ENCODE peak calls at places on chromosomes 5 and 9, in five cellular contexts. One of them, this sample, is unnamed.

GRCh38 chr9:93169444-93169843 is 14.5 kb upstream of the WNK2 start:
- DNase-seq in tibial artery: no peak
- DNase-seq in stomach: no peak
- DNase-seq in pancreas: no peak
- DNase-seq in mammary epithelial cell: no peak
- DNase-seq in this sample: no peak

GRCh38 chr5:76704131-76704663 is 11.7 kb upstream of the F2R start:
- DNase-seq in stomach: no peak
- DNase-seq in pancreas: no peak
- DNase-seq in mammary epithelial cell: no peak
- DNase-seq in tibial artery: no peak
- DNase-seq in this sample: peak; percentile 68

GRCh38 chr9:101536938-101537337 is 3.3 kb downstream of the RNF20 start:
- DNase-seq in mammary epithelial cell: peak; percentile 20
- DNase-seq in pancreas: no peak
- DNase-seq in tibial artery: no peak
- DNase-seq in stomach: no peak
- DNase-seq in this sample: peak; percentile 58

GRCh38 chr5:153276151-153276550 is 214.3 kb upstream of the GRIA1 start:
- DNase-seq in tibial artery: no peak
- DNase-seq in pancreas: no peak
- DNase-seq in stomach: no peak
- DNase-seq in mammary epithelial cell: peak; percentile 35
- DNase-seq in this sample: peak; percentile 10

GRCh38 chr9:33460854-33461253 is 12.9 kb downstream of the NOL6 start:
- DNase-seq in pancreas: no peak
- DNase-seq in mammary epithelial cell: no peak
- DNase-seq in tibial artery: no peak
- DNase-seq in stomach: no peak
- DNase-seq in this sample: no peak

GRCh38 chr9:36487482-36488321 is 85.0 kb upstream of the MELK start:
- DNase-seq in pancreas: peak; percentile 95
- DNase-seq in stomach: peak; percentile 93
- DNase-seq in mammary epithelial cell: peak; percentile 87
- DNase-seq in tibial artery: peak; percentile 96
- DNase-seq in this sample: peak; percentile 92

GRCh38 chr9:99947395-99947794 is 40.9 kb downstream of the STX17 start:
- DNase-seq in mammary epithelial cell: no peak
- DNase-seq in stomach: no peak
- DNase-seq in pancreas: no peak
- DNase-seq in tibial artery: no peak
- DNase-seq in this sample: no peak

GRCh38 chr9:2055203-2055658 is 40.1 kb downstream of the SMARCA2 start:
- DNase-seq in mammary epithelial cell: peak; percentile 31
- DNase-seq in tibial artery: no peak
- DNase-seq in pancreas: no peak
- DNase-seq in stomach: no peak
- DNase-seq in this sample: no peak

GRCh38 chr9:121350993-121351561 is 19.0 kb downstream of the STOM start:
- DNase-seq in stomach: peak; percentile 77
- DNase-seq in pancreas: peak; percentile 57
- DNase-seq in tibial artery: peak; percentile 83
- DNase-seq in mammary epithelial cell: peak; percentile 84
- DNase-seq in this sample: no peak

GRCh38 chr5:1507457-1507856 is 16.3 kb downstream of the LPCAT1 start:
- DNase-seq in mammary epithelial cell: no peak
- DNase-seq in stomach: no peak
- DNase-seq in pancreas: peak; percentile 7
- DNase-seq in tibial artery: peak; percentile 56
- DNase-seq in this sample: no peak

GRCh38 chr9:121645003-121645402 is 6.4 kb upstream of the DAB2IP start:
- DNase-seq in tibial artery: no peak
- DNase-seq in mammary epithelial cell: no peak
- DNase-seq in pancreas: peak; percentile 80
- DNase-seq in stomach: peak; percentile 65
- DNase-seq in this sample: no peak

GRCh38 chr9:37917315-37917731 is 13.4 kb upstream of the SLC25A51 start:
- DNase-seq in stomach: no peak
- DNase-seq in mammary epithelial cell: no peak
- DNase-seq in pancreas: no peak
- DNase-seq in tibial artery: peak; percentile 61
- DNase-seq in this sample: no peak

GRCh38 chr9:97638666-97639065 is 5.0 kb downstream of the NCBP1 start:
- DNase-seq in pancreas: no peak
- DNase-seq in tibial artery: no peak
- DNase-seq in mammary epithelial cell: no peak
- DNase-seq in stomach: no peak
- DNase-seq in this sample: no peak
- H3K4me3 ChIP-seq in pancreas: no peak overlapping the region
- H3K4me3 ChIP-seq in tibial artery: no peak overlapping the region
- H3K4me3 ChIP-seq in mammary epithelial cell: no peak overlapping the region
- H3K4me3 ChIP-seq in stomach: no peak overlapping the region
- H3K4me3 ChIP-seq in this sample: no peak overlapping the region

GRCh38 chr5:150510460-150511263 is 2.7 kb downstream of the NDST1 start:
- DNase-seq in tibial artery: no peak
- DNase-seq in mammary epithelial cell: no peak
- DNase-seq in pancreas: no peak
- DNase-seq in stomach: peak; percentile 80
- DNase-seq in this sample: no peak

GRCh38 chr5:150509992-150510391 is 2.1 kb downstream of the NDST1 start:
- DNase-seq in pancreas: no peak
- DNase-seq in tibial artery: no peak
- DNase-seq in mammary epithelial cell: no peak
- DNase-seq in stomach: no peak
- DNase-seq in this sample: no peak

GRCh38 chr5:150507283-150508020 is 479 bp upstream of the NDST1 start:
- DNase-seq in pancreas: no peak
- DNase-seq in tibial artery: no peak
- DNase-seq in stomach: peak; percentile 40
- DNase-seq in mammary epithelial cell: no peak
- DNase-seq in this sample: no peak

GRCh38 chr5:150508021-150508640 is at the start of gene NDST1:
- DNase-seq in pancreas: no peak
- DNase-seq in tibial artery: no peak
- DNase-seq in mammary epithelial cell: no peak
- DNase-seq in stomach: no peak
- DNase-seq in this sample: no peak

GRCh38 chr5:150508828-150509227 is 897 bp downstream of the NDST1 start:
- DNase-seq in stomach: no peak
- DNase-seq in mammary epithelial cell: no peak
- DNase-seq in tibial artery: no peak
- DNase-seq in pancreas: no peak
- DNase-seq in this sample: no peak
- H3K4me1 ChIP-seq in stomach: peaks cover 100% of the 10 kb centered on the region
- H3K4me1 ChIP-seq in mammary epithelial cell: peaks cover 60% of the 10 kb centered on the region
- H3K4me1 ChIP-seq in tibial artery: peaks cover 85% of the 10 kb centered on the region
- H3K4me1 ChIP-seq in pancreas: peaks cover 94% of the 10 kb centered on the region
- H3K4me1 ChIP-seq in this sample: no peaks in the 10 kb centered on the region

GRCh38 chr9:124390812-124391658 is 24.2 kb downstream of the PSMB7 start:
- DNase-seq in tibial artery: no peak
- DNase-seq in mammary epithelial cell: no peak
- DNase-seq in pancreas: no peak
- DNase-seq in stomach: no peak
- DNase-seq in this sample: peak; percentile 22
- H3K4me3 ChIP-seq in tibial artery: no peak overlapping the region
- H3K4me3 ChIP-seq in mammary epithelial cell: no peak overlapping the region
- H3K4me3 ChIP-seq in pancreas: no peak overlapping the region
- H3K4me3 ChIP-seq in stomach: no peak overlapping the region
- H3K4me3 ChIP-seq in this sample: no peak overlapping the region

GRCh38 chr9:73039916-73040263 is 87.0 kb upstream of the ALDH1A1 start:
- DNase-seq in mammary epithelial cell: no peak
- DNase-seq in stomach: no peak
- DNase-seq in pancreas: no peak
- DNase-seq in tibial artery: no peak
- DNase-seq in this sample: no peak
- H3K4me1 ChIP-seq in mammary epithelial cell: no peaks in the 10 kb centered on the region
- H3K4me1 ChIP-seq in stomach: peaks cover 28% of the 10 kb centered on the region
- H3K4me1 ChIP-seq in pancreas: peaks cover 10% of the 10 kb centered on the region
- H3K4me1 ChIP-seq in tibial artery: peaks cover 20% of the 10 kb centered on the region
- H3K4me1 ChIP-seq in this sample: no peaks in the 10 kb centered on the region

DNA sequence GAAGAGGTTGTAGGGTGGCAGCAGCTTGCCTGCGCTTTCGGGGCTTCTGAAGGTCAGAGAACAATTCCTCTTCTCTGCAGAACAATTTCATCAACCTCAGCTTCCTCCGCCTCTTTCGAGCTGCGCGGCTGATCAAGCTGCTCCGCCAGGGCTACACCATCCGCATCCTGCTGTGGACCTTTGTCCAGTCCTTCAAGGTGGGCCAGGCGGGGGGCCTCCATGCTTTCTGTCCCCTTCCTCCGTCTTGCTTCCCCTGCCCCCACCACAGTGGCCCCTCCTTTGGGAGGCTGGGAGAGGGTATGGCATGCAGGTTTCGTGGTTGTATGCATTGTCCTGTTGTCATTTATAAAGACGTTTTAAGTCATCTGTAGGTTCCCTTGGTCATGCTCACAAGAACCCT is 195.8 kb downstream of the CACNA1B start:
- DNase-seq in pancreas: no peak
- DNase-seq in tibial artery: peak; percentile 31
- DNase-seq in mammary epithelial cell: no peak
- DNase-seq in stomach: no peak
- DNase-seq in this sample: no peak
- H3K4me3 ChIP-seq in pancreas: no peak overlapping the region
- H3K4me3 ChIP-seq in tibial artery: no peak overlapping the region
- H3K4me3 ChIP-seq in mammary epithelial cell: no peak overlapping the region
- H3K4me3 ChIP-seq in stomach: no peak overlapping the region
- H3K4me3 ChIP-seq in this sample: no peak overlapping the region

GRCh38 chr9:136597141-136597885 is 51.5 kb upstream of the NOTCH1 start:
- DNase-seq in pancreas: peak; percentile 24
- DNase-seq in tibial artery: no peak
- DNase-seq in mammary epithelial cell: peak; percentile 25
- DNase-seq in stomach: no peak
- DNase-seq in this sample: no peak

GRCh38 chr9:136599811-136600660 is 54.2 kb upstream of the NOTCH1 start:
- DNase-seq in mammary epithelial cell: no peak
- DNase-seq in tibial artery: no peak
- DNase-seq in pancreas: no peak
- DNase-seq in stomach: no peak
- DNase-seq in this sample: no peak

GRCh38 chr9:136597965-136598364 is 52.1 kb upstream of the NOTCH1 start:
- DNase-seq in pancreas: peak; percentile 17
- DNase-seq in stomach: no peak
- DNase-seq in tibial artery: no peak
- DNase-seq in mammary epithelial cell: no peak
- DNase-seq in this sample: no peak

GRCh38 chr9:136596630-136597031 is 50.8 kb upstream of the NOTCH1 start:
- DNase-seq in tibial artery: no peak
- DNase-seq in mammary epithelial cell: no peak
- DNase-seq in stomach: no peak
- DNase-seq in pancreas: peak; percentile 41
- DNase-seq in this sample: no peak

DNA sequence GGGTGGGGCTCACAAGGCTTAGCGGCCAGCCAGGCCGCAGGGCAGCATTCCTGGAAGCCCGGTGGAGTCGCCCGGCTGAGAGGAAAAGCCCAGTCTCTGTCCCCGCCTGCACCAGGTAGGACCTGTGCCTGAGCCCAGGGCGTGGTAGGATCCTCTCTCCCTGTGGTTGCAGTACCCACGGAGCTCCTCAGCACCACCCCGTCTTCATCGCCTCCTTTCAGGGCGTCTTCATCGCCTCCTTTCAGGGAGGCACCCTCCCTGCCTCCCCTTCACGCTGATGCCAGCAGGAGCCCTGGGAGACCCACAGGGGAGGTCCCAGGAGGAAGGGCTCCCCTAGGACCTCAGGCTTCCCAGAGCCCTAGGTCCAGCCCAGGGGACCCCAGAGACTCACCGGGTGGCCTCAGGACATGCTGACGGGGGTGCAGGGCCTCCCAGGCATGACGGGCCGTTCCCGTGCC is 53.3 kb upstream of the NOTCH1 start:
- DNase-seq in tibial artery: no peak
- DNase-seq in pancreas: no peak
- DNase-seq in mammary epithelial cell: no peak
- DNase-seq in stomach: no peak
- DNase-seq in this sample: no peak
- H3K4me1 ChIP-seq in tibial artery: no peaks in the 10 kb centered on the region
- H3K4me1 ChIP-seq in pancreas: no peaks in the 10 kb centered on the region
- H3K4me1 ChIP-seq in mammary epithelial cell: peaks cover 46% of the 10 kb centered on the region
- H3K4me1 ChIP-seq in stomach: peaks cover 23% of the 10 kb centered on the region
- H3K4me1 ChIP-seq in this sample: no peaks in the 10 kb centered on the region

DNA sequence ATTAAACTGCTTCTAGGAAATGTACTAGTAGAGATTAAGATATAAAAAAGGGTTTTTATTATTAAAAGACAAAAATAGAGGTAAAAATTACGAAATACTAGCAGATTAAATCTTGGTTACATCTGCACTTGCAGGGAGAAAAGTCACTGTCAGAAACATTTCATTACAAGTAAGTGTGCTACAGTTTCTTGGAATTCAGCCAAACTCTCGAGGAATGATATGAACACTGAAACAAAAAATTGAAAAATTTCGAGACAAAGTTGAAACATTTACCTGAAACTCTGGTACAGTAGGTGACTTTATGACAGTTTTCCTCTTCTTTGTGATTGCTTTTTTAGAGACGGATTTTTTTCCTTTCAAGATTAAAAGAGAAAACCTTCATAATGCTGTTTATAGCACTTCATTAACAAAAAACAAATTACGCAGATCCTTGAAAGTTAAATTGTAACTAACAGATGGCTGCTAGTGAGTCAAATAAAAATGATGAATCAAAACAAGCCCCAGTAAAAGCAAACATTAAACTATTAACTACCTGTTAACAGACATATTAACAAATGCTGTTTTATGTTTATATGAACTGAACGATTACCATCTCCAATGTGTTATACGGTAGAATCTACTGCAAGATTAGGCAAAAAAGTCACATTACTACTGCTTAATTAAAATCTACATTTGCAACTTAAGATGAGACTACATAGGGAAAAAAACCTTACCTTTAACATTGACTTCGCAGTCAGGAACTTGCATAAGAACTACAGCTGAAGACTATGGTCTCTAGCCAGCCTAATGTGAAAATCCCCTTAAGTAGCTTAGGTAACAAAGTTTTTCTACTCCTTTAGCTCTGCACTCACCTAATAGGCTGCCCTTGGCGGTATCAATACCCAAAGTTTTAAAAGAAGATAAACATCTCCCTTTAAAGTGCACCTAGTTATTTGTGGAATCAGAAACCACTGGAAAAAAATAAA is 61.4 kb downstream of the RANBP6 start:
- DNase-seq in stomach: no peak
- DNase-seq in pancreas: no peak
- DNase-seq in tibial artery: no peak
- DNase-seq in mammary epithelial cell: no peak
- DNase-seq in this sample: no peak
- H3K4me3 ChIP-seq in stomach: no peak overlapping the region
- H3K4me3 ChIP-seq in pancreas: peak overlapping the region; percentile 3
- H3K4me3 ChIP-seq in tibial artery: no peak overlapping the region
- H3K4me3 ChIP-seq in mammary epithelial cell: no peak overlapping the region
- H3K4me3 ChIP-seq in this sample: no peak overlapping the region

This sample was measured in HAP-1.